ENCODE peak calls at places on chromosomes 7 and 10, in eight cellular contexts. Y is Peyer's patch, G is lower lobe of right lung, W is pancreas, A is tibial artery, Q is IMR-90, P is OCI-LY7, H is neural progenitor cell. S is an unnamed sample.
A peak's percentile ranks its signal among the peaks of the same experiment; 100 is the strongest.

GRCh38 chr7:36207451-36208291 is 54.6 kb downstream of the EEPD1 start:
- DNase-seq in Y (no peak), G (peak; percentile 50), W (no peak), A (peak; percentile 82), Q (peak; percentile 96), P (no peak), H (no peak), S (peak; percentile 57)

GRCh38 chr7:20227291-20227795 is 10.2 kb upstream of the MACC1 start:
- DNase-seq in Y (no peak), G (no peak), W (no peak), A (no peak), Q (no peak), P (no peak), H (no peak), S (no peak)

GRCh38 chr7:102892631-102893278 is 20.0 kb upstream of the LRRC17 start:
- DNase-seq in Y (no peak), G (no peak), W (no peak), A (no peak), Q (no peak), P (no peak), H (no peak), S (no peak)

GRCh38 chr10:10587744-10588393 is 429.8 kb upstream of the CELF2 start:
- DNase-seq in Y (no peak), G (no peak), W (no peak), A (peak; percentile 66), Q (no peak), P (no peak), H (no peak), S (no peak)

GRCh38 chr10:123521556-123521955 is 144.6 kb upstream of the GPR26 start:
- DNase-seq in Y (no peak), G (no peak), W (no peak), A (no peak), Q (no peak), P (no peak), H (no peak), S (no peak)

GRCh38 chr7:4818000-4818794 is 42.8 kb downstream of the AP5Z1 start:
- DNase-seq in Y (no peak), G (peak; percentile 38), W (no peak), A (no peak), Q (no peak), P (no peak), H (no peak), S (no peak)

GRCh38 chr10:75957321-75957720 is 525.9 kb downstream of the LRMDA start:
- DNase-seq in Y (no peak), G (no peak), W (no peak), A (no peak), Q (no peak), P (no peak), H (no peak), S (no peak)

GRCh38 chr10:112313234-112313633 is 30.0 kb downstream of the TECTB start:
- DNase-seq in Y (no peak), G (no peak), W (no peak), A (no peak), Q (no peak), P (no peak), H (no peak), S (no peak)

GRCh38 chr7:20777377-20778062 is 9.2 kb downstream of the SP8 start:
- DNase-seq in Y (no peak), G (no peak), W (peak; percentile 64), A (no peak), Q (no peak), P (no peak), H (no peak), S (no peak)

GRCh38 chr10:98186681-98187080 is 52.2 kb downstream of the R3HCC1L start:
- DNase-seq in Y (no peak), G (no peak), W (no peak), A (no peak), Q (peak; percentile 69), P (no peak), H (no peak), S (no peak)

GRCh38 chr10:88195841-88196240 is 332.4 kb downstream of the PTEN start:
- DNase-seq in Y (no peak), G (no peak), W (no peak), A (no peak), Q (no peak), P (no peak), H (no peak), S (no peak)

GRCh38 chr10:88196298-88196697 is 332.9 kb downstream of the PTEN start:
- DNase-seq in Y (no peak), G (no peak), W (no peak), A (no peak), Q (no peak), P (no peak), H (no peak), S (no peak)

GRCh38 chr10:88193018-88193417 is 329.6 kb downstream of the PTEN start:
- DNase-seq in Y (no peak), G (no peak), W (no peak), A (no peak), Q (no peak), P (no peak), H (peak; percentile 22), S (no peak)

GRCh38 chr10:88194961-88195367 is 331.5 kb downstream of the PTEN start:
- DNase-seq in Y (no peak), G (no peak), W (no peak), A (no peak), Q (peak; percentile 41), P (no peak), H (no peak), S (no peak)

GRCh38 chr10:88194041-88194887 is 330.8 kb downstream of the PTEN start:
- DNase-seq in Y (no peak), G (no peak), W (no peak), A (no peak), Q (peak; percentile 31), P (no peak), H (no peak), S (no peak)
- H3K27ac ChIP-seq in Y (no peak overlapping the region), G (no peak overlapping the region), W (no peak overlapping the region), A (no peak overlapping the region), Q (no peak overlapping the region), P (no peak overlapping the region), H (no peak overlapping the region), S (no peak overlapping the region)

DNA sequence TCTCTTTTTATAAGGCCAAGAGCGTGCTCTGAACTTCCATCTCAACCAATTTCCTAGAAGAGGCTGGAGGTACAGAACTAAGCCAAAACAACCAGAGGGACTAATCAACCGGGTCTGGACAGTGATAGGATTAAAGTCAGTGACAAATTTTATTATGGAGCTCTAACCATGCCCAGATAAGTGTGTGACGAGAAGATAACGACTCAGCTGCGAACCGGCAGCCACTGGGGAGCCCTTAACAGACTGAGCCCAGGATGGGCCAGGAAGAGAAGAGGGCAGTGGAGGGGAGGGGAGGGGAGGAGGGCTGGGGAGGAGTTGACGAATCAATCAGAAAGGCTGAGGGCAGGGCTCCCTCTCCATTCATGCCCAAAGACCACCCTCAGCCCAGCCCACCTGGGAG is 119.9 kb downstream of the PLXNA4 start:
- DNase-seq in Y (no peak), G (no peak), W (no peak), A (no peak), Q (no peak), P (no peak), H (no peak), S (no peak)
- TF ChIP-seq CTCF in Y (no peak), G (no peak), W (no peak), A (no peak), Q (no peak), P (no peak), H (no peak), S (no peak)

GRCh38 chr7:74467876-74468275 is 14.2 kb downstream of the GTF2IRD1 start:
- DNase-seq in Y (no peak), G (no peak), W (no peak), A (no peak), Q (no peak), P (no peak), H (no peak), S (no peak)

GRCh38 chr7:74464931-74465906 is 11.5 kb downstream of the GTF2IRD1 start:
- DNase-seq in Y (no peak), G (peak; percentile 57), W (no peak), A (no peak), Q (no peak), P (peak; percentile 75), H (no peak), S (no peak)

GRCh38 chr7:74461970-74462706 is 8.4 kb downstream of the GTF2IRD1 start:
- DNase-seq in Y (no peak), G (no peak), W (no peak), A (no peak), Q (no peak), P (no peak), H (no peak), S (no peak)

GRCh38 chr7:74462707-74463100 is 9.0 kb downstream of the GTF2IRD1 start:
- DNase-seq in Y (no peak), G (no peak), W (no peak), A (no peak), Q (no peak), P (no peak), H (no peak), S (no peak)

GRCh38 chr7:74466196-74466813 is 12.6 kb downstream of the GTF2IRD1 start:
- DNase-seq in Y (no peak), G (no peak), W (no peak), A (no peak), Q (no peak), P (peak; percentile 56), H (peak; percentile 43), S (peak; percentile 39)
- H3K4me1 ChIP-seq in Y (no peaks in the 10 kb centered on the region), G (no peaks in the 10 kb centered on the region), W (peaks cover 4% of the 10 kb centered on the region), A (no peaks in the 10 kb centered on the region), Q (no peaks in the 10 kb centered on the region), P (peaks cover 47% of the 10 kb centered on the region), H (no peaks in the 10 kb centered on the region), S (peaks cover 6% of the 10 kb centered on the region)

GRCh38 chr10:79096514-79096913 is 27.7 kb downstream of the ZMIZ1 start:
- DNase-seq in Y (no peak), G (no peak), W (no peak), A (no peak), Q (no peak), P (no peak), H (no peak), S (no peak)

GRCh38 chr10:79098596-79099015 is 29.8 kb downstream of the ZMIZ1 start:
- DNase-seq in Y (no peak), G (no peak), W (no peak), A (no peak), Q (peak; percentile 54), P (peak; percentile 89), H (no peak), S (no peak)

GRCh38 chr10:79095316-79095715 is 26.6 kb downstream of the ZMIZ1 start:
- DNase-seq in Y (no peak), G (no peak), W (no peak), A (no peak), Q (no peak), P (no peak), H (no peak), S (no peak)

GRCh38 chr10:79098061-79098460 is 29.3 kb downstream of the ZMIZ1 start:
- DNase-seq in Y (no peak), G (no peak), W (no peak), A (no peak), Q (no peak), P (no peak), H (no peak), S (no peak)

GRCh38 chr10:79097021-79097695 is 28.4 kb downstream of the ZMIZ1 start:
- DNase-seq in Y (no peak), G (no peak), W (no peak), A (no peak), Q (peak; percentile 74), P (no peak), H (no peak), S (no peak)
- H3K27ac ChIP-seq in Y (peak overlapping the region; percentile 40), G (no peak overlapping the region), W (peak overlapping the region; percentile 4), A (no peak overlapping the region), Q (no peak overlapping the region), P (peak overlapping the region; percentile 90), H (no peak overlapping the region), S (no peak overlapping the region)